ENCODE peak calls at places on chromosomes 4 and X, in five cellular contexts. One of them, this sample, is unnamed. For H3K27me3, the result is how much of the 10 kb centered on the place peaks cover.

GRCh38 chrX:5746231-5746630 is 482.4 kb downstream of the NLGN4X start:
- DNase-seq in ovary: no peak
- DNase-seq in esophagus muscularis mucosa: no peak
- DNase-seq in stomach: no peak
- DNase-seq in HepG2: no peak
- DNase-seq in this sample: no peak

GRCh38 chr4:88963817-88964216 is 93.2 kb downstream of the FAM13A start:
- DNase-seq in ovary: no peak
- DNase-seq in esophagus muscularis mucosa: no peak
- DNase-seq in HepG2: no peak
- DNase-seq in stomach: no peak
- DNase-seq in this sample: no peak

GRCh38 chr4:140367738-140368137 is 5.7 kb upstream of the SCOC start:
- DNase-seq in stomach: no peak
- DNase-seq in ovary: no peak
- DNase-seq in HepG2: no peak
- DNase-seq in esophagus muscularis mucosa: no peak
- DNase-seq in this sample: no peak

GRCh38 chrX:38891641-38892413 is 90.6 kb downstream of the MID1IP1 start:
- DNase-seq in ovary: no peak
- DNase-seq in HepG2: no peak
- DNase-seq in esophagus muscularis mucosa: no peak
- DNase-seq in stomach: no peak
- DNase-seq in this sample: no peak

GRCh38 chr4:8384397-8385060 is 56.0 kb downstream of the ACOX3 start:
- DNase-seq in stomach: no peak
- DNase-seq in HepG2: no peak
- DNase-seq in esophagus muscularis mucosa: no peak
- DNase-seq in ovary: no peak
- DNase-seq in this sample: no peak

GRCh38 chr4:4995866-4996265 is 23.4 kb downstream of the CYTL1 start:
- DNase-seq in stomach: no peak
- DNase-seq in ovary: no peak
- DNase-seq in HepG2: no peak
- DNase-seq in esophagus muscularis mucosa: no peak
- DNase-seq in this sample: no peak

GRCh38 chr4:145293658-145294057 is 113.3 kb upstream of the OTUD4 start:
- DNase-seq in HepG2: no peak
- DNase-seq in ovary: no peak
- DNase-seq in esophagus muscularis mucosa: no peak
- DNase-seq in stomach: no peak
- DNase-seq in this sample: no peak

GRCh38 chr4:108628411-108628810 is 8.0 kb downstream of the RPL34 start:
- DNase-seq in stomach: no peak
- DNase-seq in esophagus muscularis mucosa: no peak
- DNase-seq in ovary: no peak
- DNase-seq in HepG2: no peak
- DNase-seq in this sample: no peak

GRCh38 chrX:71919886-71920285 is 9.2 kb downstream of the NHSL2 start:
- DNase-seq in ovary: no peak
- DNase-seq in esophagus muscularis mucosa: no peak
- DNase-seq in stomach: no peak
- DNase-seq in HepG2: no peak
- DNase-seq in this sample: no peak

GRCh38 chr4:164596927-164597326 is 157.0 kb upstream of the SMIM31 start:
- DNase-seq in stomach: no peak
- DNase-seq in HepG2: no peak
- DNase-seq in esophagus muscularis mucosa: no peak
- DNase-seq in ovary: no peak
- DNase-seq in this sample: no peak

GRCh38 chr4:115851918-115852766 is 738.7 kb upstream of the NDST4 start:
- DNase-seq in HepG2: peak
- DNase-seq in stomach: peak
- DNase-seq in ovary: no peak
- DNase-seq in esophagus muscularis mucosa: no peak
- DNase-seq in this sample: no peak

GRCh38 chr4:85407546-85407945 is 67.4 kb upstream of the ARHGAP24 start:
- DNase-seq in HepG2: no peak
- DNase-seq in ovary: no peak
- DNase-seq in esophagus muscularis mucosa: no peak
- DNase-seq in stomach: no peak
- DNase-seq in this sample: no peak

GRCh38 chrX:12894074-12894691 is 12.2 kb upstream of the TLR8 start:
- DNase-seq in esophagus muscularis mucosa: no peak
- DNase-seq in HepG2: peak
- DNase-seq in ovary: peak
- DNase-seq in stomach: peak
- DNase-seq in this sample: no peak

GRCh38 chr4:175351473-175351872 is 433.3 kb downstream of the ADAM29 start:
- DNase-seq in stomach: no peak
- DNase-seq in HepG2: no peak
- DNase-seq in esophagus muscularis mucosa: no peak
- DNase-seq in ovary: no peak
- DNase-seq in this sample: no peak

GRCh38 chr4:151857368-151857767 is 96.6 kb upstream of the GATB start:
- DNase-seq in esophagus muscularis mucosa: no peak
- DNase-seq in HepG2: no peak
- DNase-seq in ovary: no peak
- DNase-seq in stomach: no peak
- DNase-seq in this sample: no peak

GRCh38 chr4:170420255-170420693 is 330.5 kb upstream of the AADAT start:
- DNase-seq in esophagus muscularis mucosa: no peak
- DNase-seq in ovary: no peak
- DNase-seq in stomach: no peak
- DNase-seq in HepG2: no peak
- DNase-seq in this sample: no peak

GRCh38 chr4:77075869-77076801 is at the start of gene CCNI:
- DNase-seq in ovary: peak
- DNase-seq in esophagus muscularis mucosa: peak
- DNase-seq in stomach: peak
- DNase-seq in HepG2: peak
- DNase-seq in this sample: peak
- TF ChIP-seq EP300 in ovary: no peak
- TF ChIP-seq EP300 in esophagus muscularis mucosa: no peak
- TF ChIP-seq EP300 in stomach: no peak
- TF ChIP-seq EP300 in HepG2: peak
- TF ChIP-seq EP300 in this sample: peak

DNA sequence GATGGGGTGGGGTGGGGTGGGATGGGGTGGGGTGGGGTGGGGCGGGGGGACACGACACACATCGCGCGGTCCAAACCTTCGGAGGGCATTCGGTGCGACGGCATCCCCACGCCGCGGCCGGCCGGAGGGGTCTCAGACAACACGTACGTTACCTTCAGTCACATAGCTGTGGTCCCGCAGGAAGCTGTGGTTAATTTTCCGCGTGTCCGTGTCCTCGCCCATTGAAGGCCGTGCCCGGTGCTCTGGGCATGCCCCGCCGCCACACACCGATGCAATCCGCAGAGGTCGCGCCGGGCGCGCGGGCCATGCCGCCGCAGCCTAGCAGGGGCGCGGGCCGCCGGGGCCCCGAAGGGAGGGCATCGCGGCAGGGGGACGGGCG is 417 bp downstream of the PPP2R2C start:
- DNase-seq in ovary: peak
- DNase-seq in esophagus muscularis mucosa: no peak
- DNase-seq in stomach: no peak
- DNase-seq in HepG2: no peak
- DNase-seq in this sample: peak
- H3K27me3 ChIP-seq in ovary: under half
- H3K27me3 ChIP-seq in esophagus muscularis mucosa: under half
- H3K27me3 ChIP-seq in stomach: half or more
- H3K27me3 ChIP-seq in HepG2: under half
- H3K27me3 ChIP-seq in this sample: under half

GRCh38 chrX:74421181-74422028 is at the start of gene SLC16A2:
- DNase-seq in ovary: peak
- DNase-seq in stomach: peak
- DNase-seq in HepG2: no peak
- DNase-seq in esophagus muscularis mucosa: no peak
- DNase-seq in this sample: peak
- H3K27ac ChIP-seq in ovary: peak
- H3K27ac ChIP-seq in stomach: peak
- H3K27ac ChIP-seq in HepG2: no peak
- H3K27ac ChIP-seq in esophagus muscularis mucosa: peak
- H3K27ac ChIP-seq in this sample: peak

DNA sequence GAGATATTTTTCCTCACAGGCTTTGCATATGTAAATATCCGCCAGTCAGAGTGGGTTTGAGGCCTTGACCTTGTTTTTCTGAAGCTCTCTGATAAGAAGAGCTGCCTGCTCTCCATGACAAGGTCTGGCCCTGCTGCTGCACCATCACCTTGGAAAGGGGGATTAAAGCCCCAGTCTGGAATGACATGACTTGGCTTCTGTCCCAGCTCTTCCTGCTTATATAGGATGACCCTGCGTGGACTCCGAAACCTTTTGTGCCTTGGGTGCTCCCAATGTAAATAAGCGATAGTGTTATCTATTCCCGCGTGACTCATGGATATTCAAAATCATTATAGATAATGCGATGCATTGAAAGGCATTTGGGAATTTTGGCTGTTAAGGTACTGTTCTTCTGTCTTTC is 139.3 kb downstream of the BMPR1B start:
- DNase-seq in ovary: no peak
- DNase-seq in esophagus muscularis mucosa: no peak
- DNase-seq in HepG2: peak
- DNase-seq in stomach: no peak
- DNase-seq in this sample: no peak
- TF ChIP-seq EP300 in ovary: no peak
- TF ChIP-seq EP300 in esophagus muscularis mucosa: no peak
- TF ChIP-seq EP300 in HepG2: peak
- TF ChIP-seq EP300 in stomach: no peak
- TF ChIP-seq EP300 in this sample: no peak

GRCh38 chr4:76897522-76898384 is at the start of gene SOWAHB:
- DNase-seq in stomach: peak
- DNase-seq in ovary: no peak
- DNase-seq in HepG2: peak
- DNase-seq in esophagus muscularis mucosa: no peak
- DNase-seq in this sample: peak
- H3K27me3 ChIP-seq in stomach: under half
- H3K27me3 ChIP-seq in ovary: under half
- H3K27me3 ChIP-seq in HepG2: under half
- H3K27me3 ChIP-seq in esophagus muscularis mucosa: under half
- H3K27me3 ChIP-seq in this sample: under half

GRCh38 chrX:153687121-153688039 is at the start of gene SLC6A8:
- DNase-seq in stomach: peak
- DNase-seq in esophagus muscularis mucosa: no peak
- DNase-seq in HepG2: peak
- DNase-seq in ovary: peak
- DNase-seq in this sample: peak
- H3K27ac ChIP-seq in stomach: no peak
- H3K27ac ChIP-seq in esophagus muscularis mucosa: peak
- H3K27ac ChIP-seq in HepG2: peak
- H3K27ac ChIP-seq in ovary: peak
- H3K27ac ChIP-seq in this sample: no peak

DNA sequence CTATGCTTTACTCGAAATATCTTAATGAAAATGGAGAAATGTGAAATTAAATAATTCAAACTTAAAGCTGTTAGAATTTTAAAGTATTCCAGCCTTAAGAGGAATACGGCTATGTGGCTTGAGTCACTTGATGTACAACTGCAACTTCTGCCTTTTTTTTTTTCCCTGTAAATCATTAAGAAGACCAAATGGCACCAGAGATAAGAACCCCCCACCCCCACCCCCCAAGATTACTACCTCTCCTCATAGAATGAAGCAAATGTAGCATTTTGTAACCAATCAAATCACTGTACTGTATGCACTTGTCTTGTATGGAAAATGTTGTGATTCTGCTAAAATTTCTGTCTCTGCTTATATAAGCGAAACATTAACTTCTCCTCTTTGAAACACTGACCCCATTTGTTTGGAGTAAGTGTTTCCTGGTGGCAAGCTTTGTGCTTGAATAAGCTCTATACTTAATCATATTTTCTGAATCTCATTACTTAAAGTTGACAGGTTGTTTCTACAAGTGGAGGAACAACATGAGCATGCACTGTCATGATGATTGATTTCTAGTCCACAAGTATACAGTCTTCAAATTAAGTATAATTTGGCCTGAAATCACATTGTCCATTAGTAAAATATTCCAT is 104.2 kb upstream of the BMP2K start:
- DNase-seq in stomach: no peak
- DNase-seq in HepG2: peak
- DNase-seq in ovary: no peak
- DNase-seq in esophagus muscularis mucosa: peak
- DNase-seq in this sample: no peak
- TF ChIP-seq EP300 in stomach: no peak
- TF ChIP-seq EP300 in HepG2: no peak
- TF ChIP-seq EP300 in ovary: no peak
- TF ChIP-seq EP300 in esophagus muscularis mucosa: no peak
- TF ChIP-seq EP300 in this sample: no peak

GRCh38 chrX:133593531-133593930 is 178.2 kb upstream of the GPC4 start:
- DNase-seq in esophagus muscularis mucosa: no peak
- DNase-seq in ovary: no peak
- DNase-seq in stomach: no peak
- DNase-seq in HepG2: no peak
- DNase-seq in this sample: no peak
- H3K27me3 ChIP-seq in esophagus muscularis mucosa: under half
- H3K27me3 ChIP-seq in ovary: under half
- H3K27me3 ChIP-seq in stomach: under half
- H3K27me3 ChIP-seq in HepG2: under half
- H3K27me3 ChIP-seq in this sample: under half

DNA sequence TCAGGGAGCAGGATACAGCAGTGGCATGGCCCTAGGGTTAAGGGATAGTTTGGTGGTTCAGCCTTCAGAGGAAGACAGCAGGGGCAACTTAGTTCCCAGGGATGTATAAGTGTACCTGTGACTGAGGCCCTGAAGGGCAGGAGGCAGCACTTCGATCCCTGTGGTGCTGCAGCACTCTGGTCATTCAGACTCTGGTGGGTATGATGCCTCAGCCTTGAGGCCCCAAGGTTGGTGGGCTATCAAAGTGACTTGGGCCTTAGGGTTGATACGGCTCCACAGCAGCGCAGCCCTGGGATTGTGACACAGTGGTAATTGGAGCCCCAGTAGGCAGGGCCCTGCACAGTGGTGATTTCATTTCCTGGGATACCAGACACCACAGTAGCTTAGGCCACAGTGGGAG is 1703.1 kb downstream of the PCDH7 start:
- DNase-seq in stomach: no peak
- DNase-seq in ovary: no peak
- DNase-seq in esophagus muscularis mucosa: no peak
- DNase-seq in HepG2: no peak
- DNase-seq in this sample: no peak
- H3K27ac ChIP-seq in stomach: no peak
- H3K27ac ChIP-seq in ovary: no peak
- H3K27ac ChIP-seq in esophagus muscularis mucosa: no peak
- H3K27ac ChIP-seq in HepG2: no peak
- H3K27ac ChIP-seq in this sample: no peak

This sample was measured in upper lobe of left lung.